ENCODE peak calls at places on chromosomes 3 and 15, in five cellular contexts. One of them, this sample, is unnamed.

GRCh38 chr3:57048052-57048671 is 12.3 kb upstream of the SPATA12 start:
- DNase-seq in fibroblast of pulmonary artery: peak
- DNase-seq in spleen: peak
- DNase-seq in GM13976: no peak
- DNase-seq in BE2C: no peak
- DNase-seq in this sample: no peak

GRCh38 chr3:76661527-76662250 is 378.2 kb upstream of the ROBO2 start:
- DNase-seq in BE2C: no peak
- DNase-seq in fibroblast of pulmonary artery: no peak
- DNase-seq in GM13976: no peak
- DNase-seq in spleen: no peak
- DNase-seq in this sample: no peak

GRCh38 chr3:69389520-69390248 is 3.8 kb upstream of the FRMD4B start:
- DNase-seq in BE2C: no peak
- DNase-seq in fibroblast of pulmonary artery: no peak
- DNase-seq in spleen: no peak
- DNase-seq in GM13976: no peak
- DNase-seq in this sample: no peak

GRCh38 chr3:193693774-193694173 is 100.8 kb downstream of the OPA1 start:
- DNase-seq in spleen: no peak
- DNase-seq in fibroblast of pulmonary artery: no peak
- DNase-seq in BE2C: no peak
- DNase-seq in GM13976: peak
- DNase-seq in this sample: no peak

GRCh38 chr15:84685304-84685703 is 27.3 kb upstream of the NMB start:
- DNase-seq in BE2C: peak
- DNase-seq in GM13976: no peak
- DNase-seq in spleen: no peak
- DNase-seq in fibroblast of pulmonary artery: peak
- DNase-seq in this sample: no peak

GRCh38 chr3:65545429-65545828 is 493.3 kb downstream of the MAGI1 start:
- DNase-seq in fibroblast of pulmonary artery: peak
- DNase-seq in GM13976: no peak
- DNase-seq in BE2C: no peak
- DNase-seq in spleen: no peak
- DNase-seq in this sample: no peak

GRCh38 chr3:142947799-142948575 is 15.5 kb downstream of the PAQR9 start:
- DNase-seq in GM13976: no peak
- DNase-seq in spleen: no peak
- DNase-seq in BE2C: no peak
- DNase-seq in fibroblast of pulmonary artery: no peak
- DNase-seq in this sample: peak

GRCh38 chr3:48898383-48899234 is at the start of gene SLC25A20:
- DNase-seq in fibroblast of pulmonary artery: peak
- DNase-seq in BE2C: peak
- DNase-seq in spleen: peak
- DNase-seq in GM13976: peak
- DNase-seq in this sample: peak

GRCh38 chr3:54873059-54873695 is 54.7 kb downstream of the LRTM1 start:
- DNase-seq in fibroblast of pulmonary artery: no peak
- DNase-seq in spleen: no peak
- DNase-seq in BE2C: no peak
- DNase-seq in GM13976: no peak
- DNase-seq in this sample: no peak

GRCh38 chr3:54871867-54872266 is 56.0 kb downstream of the LRTM1 start:
- DNase-seq in GM13976: no peak
- DNase-seq in BE2C: no peak
- DNase-seq in fibroblast of pulmonary artery: no peak
- DNase-seq in spleen: no peak
- DNase-seq in this sample: no peak

GRCh38 chr3:54874816-54875556 is 52.9 kb downstream of the LRTM1 start:
- DNase-seq in spleen: no peak
- DNase-seq in BE2C: no peak
- DNase-seq in fibroblast of pulmonary artery: no peak
- DNase-seq in GM13976: no peak
- DNase-seq in this sample: no peak

GRCh38 chr3:54866221-54866620 is 61.6 kb downstream of the LRTM1 start:
- DNase-seq in BE2C: no peak
- DNase-seq in fibroblast of pulmonary artery: no peak
- DNase-seq in spleen: no peak
- DNase-seq in GM13976: no peak
- DNase-seq in this sample: no peak

DNA sequence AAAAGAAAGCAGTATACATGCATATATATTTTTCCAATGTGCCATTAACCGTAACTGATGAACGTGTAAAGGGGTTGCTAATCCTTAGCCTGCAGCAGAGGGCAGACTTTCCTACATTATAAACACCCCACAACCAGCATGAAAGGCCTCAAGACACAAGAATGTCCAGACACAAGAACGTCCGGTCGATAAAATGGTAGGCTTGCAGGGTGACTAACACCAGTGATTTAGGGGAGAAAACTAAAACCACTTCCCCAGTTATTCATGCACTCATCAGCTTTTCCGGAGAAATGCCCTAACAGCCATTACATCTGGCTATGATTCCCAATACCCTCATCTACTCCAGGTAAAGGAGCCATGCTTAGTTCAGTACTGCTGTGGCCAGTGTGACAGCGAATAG is 57.4 kb downstream of the LRTM1 start:
- DNase-seq in GM13976: no peak
- DNase-seq in spleen: no peak
- DNase-seq in fibroblast of pulmonary artery: peak
- DNase-seq in BE2C: no peak
- DNase-seq in this sample: no peak
- TF ChIP-seq CTCF in GM13976: no peak
- TF ChIP-seq CTCF in spleen: no peak
- TF ChIP-seq CTCF in fibroblast of pulmonary artery: peak
- TF ChIP-seq CTCF in BE2C: peak
- TF ChIP-seq CTCF in this sample: no peak

GRCh38 chr3:36409862-36410261 is 29.6 kb downstream of the STAC start:
- DNase-seq in spleen: no peak
- DNase-seq in BE2C: no peak
- DNase-seq in GM13976: no peak
- DNase-seq in fibroblast of pulmonary artery: no peak
- DNase-seq in this sample: no peak
- TF ChIP-seq CTCF in spleen: no peak
- TF ChIP-seq CTCF in BE2C: no peak
- TF ChIP-seq CTCF in GM13976: no peak
- TF ChIP-seq CTCF in fibroblast of pulmonary artery: no peak
- TF ChIP-seq CTCF in this sample: no peak

GRCh38 chr3:89488800-89489580 is 381.6 kb downstream of the EPHA3 start:
- DNase-seq in fibroblast of pulmonary artery: peak
- DNase-seq in GM13976: no peak
- DNase-seq in spleen: no peak
- DNase-seq in BE2C: no peak
- DNase-seq in this sample: no peak
- TF ChIP-seq CTCF in fibroblast of pulmonary artery: no peak
- TF ChIP-seq CTCF in GM13976: no peak
- TF ChIP-seq CTCF in spleen: no peak
- TF ChIP-seq CTCF in BE2C: no peak
- TF ChIP-seq CTCF in this sample: no peak

GRCh38 chr3:71378509-71378908 is 205.0 kb downstream of the FOXP1 start:
- DNase-seq in BE2C: no peak
- DNase-seq in fibroblast of pulmonary artery: no peak
- DNase-seq in spleen: no peak
- DNase-seq in GM13976: no peak
- DNase-seq in this sample: no peak

GRCh38 chr3:71384393-71384792 is 199.1 kb downstream of the FOXP1 start:
- DNase-seq in BE2C: no peak
- DNase-seq in fibroblast of pulmonary artery: no peak
- DNase-seq in GM13976: no peak
- DNase-seq in spleen: no peak
- DNase-seq in this sample: peak

GRCh38 chr3:71376911-71377310 is 206.6 kb downstream of the FOXP1 start:
- DNase-seq in BE2C: no peak
- DNase-seq in spleen: no peak
- DNase-seq in fibroblast of pulmonary artery: no peak
- DNase-seq in GM13976: no peak
- DNase-seq in this sample: peak

GRCh38 chr3:71376499-71376898 is 207.0 kb downstream of the FOXP1 start:
- DNase-seq in fibroblast of pulmonary artery: no peak
- DNase-seq in spleen: no peak
- DNase-seq in GM13976: no peak
- DNase-seq in BE2C: no peak
- DNase-seq in this sample: no peak

GRCh38 chr3:71380096-71380495 is 203.4 kb downstream of the FOXP1 start:
- DNase-seq in BE2C: no peak
- DNase-seq in GM13976: no peak
- DNase-seq in fibroblast of pulmonary artery: no peak
- DNase-seq in spleen: no peak
- DNase-seq in this sample: no peak
- TF ChIP-seq CTCF in BE2C: peak
- TF ChIP-seq CTCF in GM13976: no peak
- TF ChIP-seq CTCF in fibroblast of pulmonary artery: no peak
- TF ChIP-seq CTCF in spleen: no peak
- TF ChIP-seq CTCF in this sample: peak

GRCh38 chr3:143972495-143973351 is 1.1 kb downstream of the DIPK2A start:
- DNase-seq in fibroblast of pulmonary artery: peak
- DNase-seq in BE2C: peak
- DNase-seq in spleen: peak
- DNase-seq in GM13976: peak
- DNase-seq in this sample: peak
- TF ChIP-seq CTCF in fibroblast of pulmonary artery: peak
- TF ChIP-seq CTCF in BE2C: peak
- TF ChIP-seq CTCF in spleen: peak
- TF ChIP-seq CTCF in GM13976: peak
- TF ChIP-seq CTCF in this sample: peak

DNA sequence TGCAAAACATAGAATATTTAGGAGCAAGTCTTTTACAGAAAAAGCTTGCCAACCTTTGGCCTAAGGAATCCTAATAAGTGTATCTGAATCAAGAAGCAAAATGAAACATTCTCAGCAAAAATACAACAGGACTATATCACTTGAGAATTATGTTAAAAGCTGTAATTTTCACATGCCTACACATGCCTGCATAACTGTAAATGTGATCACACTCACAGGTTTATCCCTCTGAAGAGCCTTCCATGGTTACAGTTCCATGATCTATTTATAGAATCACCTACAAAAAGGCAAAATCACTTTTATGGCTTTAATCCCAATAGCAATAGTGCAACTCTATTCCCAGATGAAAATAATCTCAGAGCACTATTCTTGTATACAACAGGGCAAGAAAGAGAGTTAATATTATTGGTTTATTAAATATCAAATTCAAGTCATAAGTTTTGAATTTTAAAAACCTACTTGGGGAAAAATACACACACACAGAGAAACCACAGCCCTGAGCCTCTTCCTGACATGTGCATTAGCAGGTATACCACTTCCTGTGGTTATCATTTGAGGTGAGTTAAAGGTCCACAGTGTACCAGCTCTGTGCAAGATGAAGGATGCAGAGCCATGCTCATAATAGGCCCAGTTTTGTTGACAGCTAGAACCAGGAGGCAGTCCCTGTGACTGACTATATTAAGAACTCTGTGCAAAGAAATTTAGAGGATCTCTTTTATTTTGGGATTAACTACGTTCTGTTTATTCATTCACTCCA is 252.5 kb upstream of the TGFBR2 start:
- DNase-seq in BE2C: no peak
- DNase-seq in spleen: peak
- DNase-seq in GM13976: no peak
- DNase-seq in fibroblast of pulmonary artery: no peak
- DNase-seq in this sample: peak
- TF ChIP-seq CTCF in BE2C: no peak
- TF ChIP-seq CTCF in spleen: no peak
- TF ChIP-seq CTCF in GM13976: no peak
- TF ChIP-seq CTCF in fibroblast of pulmonary artery: no peak
- TF ChIP-seq CTCF in this sample: no peak

DNA sequence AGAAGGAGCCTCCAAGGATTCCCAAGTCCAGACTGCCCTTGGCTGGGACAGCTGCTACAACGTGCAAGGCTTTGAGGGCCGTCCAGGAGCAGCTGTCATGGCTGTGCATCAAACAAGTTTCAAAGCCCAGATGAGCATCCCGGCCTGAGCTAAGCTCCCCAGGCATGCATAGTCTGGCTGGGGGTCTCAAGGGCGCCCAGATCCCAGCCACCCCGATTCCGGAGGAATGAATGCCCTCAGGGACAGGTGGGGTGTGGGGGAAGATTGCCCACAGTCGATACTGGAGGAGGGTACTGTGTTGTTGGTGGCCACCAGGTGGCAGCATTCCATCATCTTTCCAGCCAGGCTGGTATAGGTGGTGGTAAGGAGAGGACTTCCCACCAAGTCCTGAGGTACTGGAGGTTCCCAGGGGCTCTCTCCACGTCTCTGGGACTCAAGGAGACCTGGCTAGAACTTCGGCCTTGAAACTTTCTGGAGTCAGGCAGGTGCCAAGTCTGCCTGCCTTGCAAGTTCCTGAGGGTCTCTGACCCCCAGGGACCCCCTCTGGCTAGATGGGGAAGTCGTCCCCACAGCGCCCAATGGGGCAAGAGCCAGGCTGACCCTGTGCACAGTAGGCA is 32.8 kb downstream of the RBM5 start:
- DNase-seq in spleen: peak
- DNase-seq in fibroblast of pulmonary artery: peak
- DNase-seq in GM13976: peak
- DNase-seq in BE2C: peak
- DNase-seq in this sample: peak
- TF ChIP-seq CTCF in spleen: peak
- TF ChIP-seq CTCF in fibroblast of pulmonary artery: peak
- TF ChIP-seq CTCF in GM13976: peak
- TF ChIP-seq CTCF in BE2C: peak
- TF ChIP-seq CTCF in this sample: peak

GRCh38 chr15:25508369-25509002 is 69.7 kb upstream of the UBE3A start:
- DNase-seq in BE2C: no peak
- DNase-seq in fibroblast of pulmonary artery: peak
- DNase-seq in spleen: no peak
- DNase-seq in GM13976: peak
- DNase-seq in this sample: peak
- TF ChIP-seq CTCF in BE2C: peak
- TF ChIP-seq CTCF in fibroblast of pulmonary artery: peak
- TF ChIP-seq CTCF in spleen: peak
- TF ChIP-seq CTCF in GM13976: peak
- TF ChIP-seq CTCF in this sample: peak

GRCh38 chr3:32626650-32627049 is 56.0 kb upstream of the DYNC1LI1 start:
- DNase-seq in spleen: no peak
- DNase-seq in fibroblast of pulmonary artery: no peak
- DNase-seq in GM13976: no peak
- DNase-seq in BE2C: no peak
- DNase-seq in this sample: no peak

GRCh38 chr3:32630266-32630665 is 54.7 kb upstream of the CNOT10 start:
- DNase-seq in BE2C: no peak
- DNase-seq in spleen: no peak
- DNase-seq in fibroblast of pulmonary artery: peak
- DNase-seq in GM13976: no peak
- DNase-seq in this sample: no peak
- TF ChIP-seq CTCF in BE2C: no peak
- TF ChIP-seq CTCF in spleen: no peak
- TF ChIP-seq CTCF in fibroblast of pulmonary artery: no peak
- TF ChIP-seq CTCF in GM13976: no peak
- TF ChIP-seq CTCF in this sample: no peak

This sample was measured in activated CD8-positive, alpha-beta T cell treated with anti-CD3 and anti-CD28 coated beads for 36 hours.